ENCODE peak calls at places on chromosomes 1 and 21, in eight cellular contexts. W is iris pigment epithelial cell, A is sigmoid colon, U is ELR, P is cerebellar nuclear complex, B is GM10248, M is NCI-H1092 treated with DMSO at 0.1 percent for 48 hours, X is GM03348. F is an unnamed sample.

GRCh38 chr1:232283864-232284263 is 346.1 kb downstream of the SIPA1L2 start:
- DNase-seq in A (no peak), X (no peak), W (no peak), M (peak; percentile 12), U (no peak), P (no peak), B (no peak), F (no peak)

GRCh38 chr1:178490967-178491366 is 5.8 kb downstream of the CLEC20A start:
- DNase-seq in B (peak; percentile 5), W (no peak), X (no peak), A (no peak), P (no peak), U (no peak), M (no peak), F (no peak)

GRCh38 chr1:117842408-117843170 is 86.8 kb downstream of the GDAP2 start:
- DNase-seq in A (no peak), M (no peak), X (no peak), U (peak; percentile 35), W (no peak), P (no peak), B (no peak), F (no peak)

GRCh38 chr1:244836598-244836997 is 1.1 kb downstream of the COX20 start:
- DNase-seq in B (no peak), X (no peak), W (peak; percentile 15), P (no peak), M (no peak), A (no peak), U (peak; percentile 30), F (no peak)

GRCh38 chr1:202208458-202208857 is 14.9 kb downstream of the LGR6 start:
- DNase-seq in W (no peak), A (no peak), U (no peak), M (no peak), P (no peak), B (no peak), X (no peak), F (no peak)

GRCh38 chr1:58047265-58047858 is 499.2 kb downstream of the OMA1 start:
- DNase-seq in W (no peak), X (peak; percentile 77), B (peak; percentile 54), M (no peak), U (peak; percentile 11), P (no peak), A (no peak), F (peak; percentile 8)

GRCh38 chr21:31351438-31351837 is 7.4 kb upstream of the TIAM1 start:
- DNase-seq in X (peak; percentile 30), B (no peak), M (no peak), W (peak; percentile 80), P (no peak), A (no peak), U (peak; percentile 77), F (peak; percentile 58)

GRCh38 chr1:66996018-66996682 is 57.8 kb downstream of the SLC35D1 start:
- DNase-seq in U (peak; percentile 74), A (peak; percentile 70), M (peak; percentile 62), W (peak; percentile 77), B (peak; percentile 58), X (peak; percentile 66), P (no peak), F (peak; percentile 85)

GRCh38 chr1:196178083-196178635 is 430.1 kb downstream of the KCNT2 start:
- DNase-seq in B (no peak), X (no peak), W (no peak), U (no peak), P (no peak), M (no peak), A (no peak), F (peak; percentile 41)

GRCh38 chr1:213613549-213613948 is 374.2 kb upstream of the PROX1 start:
- DNase-seq in B (no peak), P (no peak), W (no peak), U (no peak), A (no peak), M (no peak), X (no peak), F (no peak)

GRCh38 chr1:19582318-19582717 is 61.8 kb upstream of the NBL1 start:
- DNase-seq in A (no peak), B (peak; percentile 75), P (no peak), X (no peak), M (no peak), U (peak; percentile 47), W (no peak), F (peak; percentile 32)

GRCh38 chr1:176557543-176558258 is 94.7 kb downstream of the PAPPA2 start:
- DNase-seq in M (no peak), U (no peak), X (no peak), P (no peak), B (no peak), W (no peak), A (no peak), F (no peak)

GRCh38 chr21:14942801-14943490 is 121.9 kb downstream of the NRIP1 start:
- DNase-seq in A (no peak), B (no peak), W (peak; percentile 92), P (no peak), M (peak; percentile 69), X (no peak), U (no peak), F (peak; percentile 63)

GRCh38 chr1:220879090-220879508 is at the start of gene HLX:
- DNase-seq in W (peak; percentile 93), A (peak; percentile 99), X (peak; percentile 100), M (peak; percentile 34), P (no peak), B (peak; percentile 80), U (peak; percentile 93), F (peak; percentile 93)

GRCh38 chr1:5779608-5780323 is 212.5 kb downstream of the NPHP4 start:
- DNase-seq in U (peak; percentile 2), B (no peak), P (no peak), X (no peak), W (no peak), A (no peak), M (no peak), F (no peak)

GRCh38 chr1:60350531-60350930 is 277.0 kb upstream of the C1orf87 start:
- DNase-seq in X (no peak), U (no peak), W (no peak), M (no peak), P (no peak), B (no peak), A (no peak), F (no peak)

GRCh38 chr21:46118871-46119564 is 21.1 kb downstream of the COL6A2 start:
- DNase-seq in W (no peak), M (no peak), A (peak; percentile 63), X (no peak), U (no peak), P (no peak), B (no peak), F (no peak)

GRCh38 chr1:64917328-64917861 is 49.0 kb downstream of the JAK1 start:
- DNase-seq in P (no peak), U (peak; percentile 96), M (no peak), A (peak; percentile 91), X (peak; percentile 89), B (no peak), W (peak; percentile 92), F (peak; percentile 98)

GRCh38 chr1:216542263-216542662 is 119.0 kb upstream of the USH2A start:
- DNase-seq in U (no peak), A (no peak), B (no peak), X (no peak), P (no peak), W (no peak), M (no peak), F (no peak)

GRCh38 chr1:63742526-63742925 is 31.3 kb upstream of the ROR1 start:
- DNase-seq in M (no peak), B (no peak), P (no peak), A (no peak), U (no peak), W (no peak), X (no peak), F (no peak)

GRCh38 chr1:205973377-205974232 is 29.6 kb downstream of the RAB7B start:
- DNase-seq in U (no peak), B (no peak), A (peak; percentile 26), P (no peak), W (no peak), M (no peak), X (no peak), F (no peak)

GRCh38 chr1:218201004-218201403 is 84.1 kb upstream of the RRP15 start:
- DNase-seq in A (no peak), B (no peak), W (peak; percentile 5), X (peak; percentile 20), P (no peak), U (no peak), M (no peak), F (no peak)

GRCh38 chr1:24172598-24172997 is 14.5 kb downstream of the IFNLR1 start:
- DNase-seq in A (no peak), M (no peak), X (no peak), W (no peak), B (no peak), P (no peak), U (no peak), F (no peak)

GRCh38 chr1:3092530-3092929 is 23.5 kb downstream of the PRDM16 start:
- DNase-seq in B (no peak), P (no peak), M (no peak), X (no peak), W (no peak), A (no peak), U (no peak), F (no peak)

GRCh38 chr1:78054559-78054958 is 8.8 kb downstream of the GIPC2 start:
- DNase-seq in W (peak; percentile 43), B (no peak), A (no peak), P (no peak), X (no peak), M (no peak), U (no peak), F (peak; percentile 39)

GRCh38 chr1:2951856-2952255 is 69.4 kb upstream of the ACTRT2 start:
- DNase-seq in W (no peak), P (no peak), M (no peak), U (no peak), A (peak; percentile 51), X (no peak), B (no peak), F (no peak)

GRCh38 chr1:7648761-7649384 is 122.2 kb upstream of the VAMP3 start:
- DNase-seq in W (peak; percentile 62), P (no peak), U (no peak), A (peak; percentile 93), M (no peak), B (no peak), X (no peak), F (peak; percentile 38)